ENCODE peak calls at places on chromosomes 7 and 10, in nine cellular contexts. K is SK-N-SH; V is GM19239; F is activated B cell treated with CpG ODN at 0.5 μM for 24 hours; L is activated CD8-positive, alpha-beta memory T cell treated with anti-CD3 and anti-CD28 coated beads for 24 hours; B is MM.1S; X is T-helper 2 cell; A is amniotic stem cell; Q is CD4-positive, alpha-beta T cell. O is an unnamed sample.

GRCh38 chr10:4527281-4527960 is 298.6 kb upstream of the AKR1E2 start:
- DNase-seq in K (no peak), V (no peak), F (no peak), L (no peak), B (no peak), X (no peak), A (no peak), Q (no peak), O (no peak)

GRCh38 chr10:124166431-124167125 is 73.2 kb upstream of the CHST15 start:
- DNase-seq in K (no peak), V (no peak), F (no peak), L (no peak), B (no peak), X (no peak), A (no peak), Q (no peak), O (no peak)

GRCh38 chr7:154794147-154794780 is 208.7 kb downstream of the PAXIP1 start:
- DNase-seq in K (no peak), V (no peak), F (no peak), L (no peak), B (no peak), X (no peak), A (no peak), Q (no peak), O (no peak)

GRCh38 chr7:100126931-100127865 is at the start of gene MBLAC1:
- DNase-seq in K (peak), V (peak), F (peak), L (peak), B (peak), X (peak), A (peak), Q (peak), O (peak)

GRCh38 chr10:108735380-108735779 is 1187.9 kb downstream of the XPNPEP1 start:
- DNase-seq in K (no peak), V (no peak), F (no peak), L (no peak), B (no peak), X (no peak), A (no peak), Q (no peak), O (no peak)

GRCh38 chr10:70357447-70358035 is 24.9 kb downstream of the LRRC20 start:
- DNase-seq in K (no peak), V (no peak), F (no peak), L (no peak), B (no peak), X (no peak), A (no peak), Q (no peak), O (no peak)

GRCh38 chr10:86170255-86171153 is 196.1 kb downstream of the GRID1 start:
- DNase-seq in K (no peak), V (no peak), F (no peak), L (no peak), B (no peak), X (no peak), A (no peak), Q (no peak), O (peak)

GRCh38 chr7:8119228-8119627 is 142.7 kb downstream of the ICA1 start:
- DNase-seq in K (no peak), V (no peak), F (no peak), L (no peak), B (no peak), X (no peak), A (no peak), Q (no peak), O (no peak)

GRCh38 chr10:51630618-51631005 is 68.8 kb downstream of the CSTF2T start:
- DNase-seq in K (no peak), V (no peak), F (no peak), L (no peak), B (no peak), X (no peak), A (no peak), Q (no peak), O (no peak)

GRCh38 chr10:34815174-34816066 is at the start of gene PARD3:
- DNase-seq in K (peak), V (peak), F (no peak), L (no peak), B (peak), X (no peak), A (no peak), Q (no peak), O (peak)